ENCODE peak calls at places on chromosome X, in nine cellular contexts. R, G, H, P, M, Q, U, I and N are unnamed samples.

GRCh38 chrX:154738013-154738738 is 12.7 kb downstream of the GAB3 start:
- DNase-seq in R (no peak), G (no peak), H (no peak), P (peak; percentile 68), M (no peak), Q (peak; percentile 62), U (no peak), I (no peak), N (no peak)

GRCh38 chrX:154369453-154370299 is 4.8 kb downstream of the FLNA start:
- DNase-seq in R (peak; percentile 50), G (no peak), H (peak; percentile 83), P (peak; percentile 91), M (peak; percentile 43), Q (peak; percentile 84), U (peak; percentile 70), I (peak; percentile 81), N (no peak)

GRCh38 chrX:141945415-141945814 is 41.7 kb downstream of the MAGEC1 start:
- DNase-seq in R (no peak), G (no peak), H (no peak), P (no peak), M (no peak), Q (no peak), U (no peak), I (no peak), N (no peak)

GRCh38 chrX:81708506-81708905 is 506.6 kb downstream of the SH3BGRL start:
- DNase-seq in R (no peak), G (no peak), H (no peak), P (no peak), M (no peak), Q (no peak), U (no peak), I (no peak), N (no peak)

GRCh38 chrX:153829549-153829798 is 870 bp downstream of the PDZD4 start:
- DNase-seq in R (no peak), G (no peak), H (no peak), P (no peak), M (no peak), Q (no peak), U (no peak), I (no peak), N (no peak)

GRCh38 chrX:7159132-7159861 is 11.3 kb upstream of the PUDP start:
- DNase-seq in R (no peak), G (no peak), H (no peak), P (no peak), M (no peak), Q (no peak), U (no peak), I (no peak), N (no peak)

GRCh38 chrX:13092455-13092941 is 48.1 kb upstream of the FAM9C start:
- DNase-seq in R (peak; percentile 23), G (no peak), H (peak; percentile 72), P (no peak), M (no peak), Q (no peak), U (peak; percentile 85), I (no peak), N (no peak)

GRCh38 chrX:150051096-150051495 is 112.8 kb upstream of the EOLA2 start:
- DNase-seq in R (no peak), G (no peak), H (no peak), P (no peak), M (no peak), Q (no peak), U (no peak), I (no peak), N (no peak)

GRCh38 chrX:48558270-48558669 is 16.0 kb upstream of the RBM3 start:
- DNase-seq in R (no peak), G (no peak), H (no peak), P (peak; percentile 82), M (no peak), Q (no peak), U (no peak), I (peak; percentile 39), N (no peak)

GRCh38 chrX:131752493-131753198 is 208.8 kb downstream of the OR13H1 start:
- DNase-seq in R (no peak), G (no peak), H (no peak), P (no peak), M (no peak), Q (no peak), U (no peak), I (no peak), N (no peak)

GRCh38 chrX:134026732-134027311 is 41.4 kb upstream of the GPC3 start:
- DNase-seq in R (peak; percentile 6), G (no peak), H (no peak), P (no peak), M (peak; percentile 52), Q (no peak), U (peak; percentile 5), I (no peak), N (no peak)

GRCh38 chrX:51893931-51894696 is 691 bp downstream of the MAGED1 start:
- DNase-seq in R (no peak), G (no peak), H (no peak), P (no peak), M (peak; percentile 5), Q (no peak), U (no peak), I (no peak), N (no peak)

GRCh38 chrX:34917146-34917545 is 25.4 kb upstream of the FAM47B start:
- DNase-seq in R (no peak), G (no peak), H (no peak), P (no peak), M (no peak), Q (no peak), U (no peak), I (no peak), N (no peak)

GRCh38 chrX:41333744-41333993 is 293 bp upstream of the DDX3X start:
- DNase-seq in R (peak; percentile 74), G (no peak), H (no peak), P (no peak), M (no peak), Q (no peak), U (peak; percentile 75), I (no peak), N (no peak)

GRCh38 chrX:13250831-13251612 is 68.8 kb downstream of the ATXN3L start:
- DNase-seq in R (no peak), G (no peak), H (no peak), P (peak; percentile 49), M (peak; percentile 9), Q (no peak), U (no peak), I (peak; percentile 95), N (no peak)

GRCh38 chrX:112636288-112636687 is 43.5 kb downstream of the LHFPL1 start:
- DNase-seq in R (no peak), G (no peak), H (no peak), P (no peak), M (no peak), Q (no peak), U (no peak), I (no peak), N (no peak)

GRCh38 chrX:151510203-151510602 is 53.3 kb upstream of the PASD1 start:
- DNase-seq in R (no peak), G (no peak), H (no peak), P (no peak), M (no peak), Q (no peak), U (no peak), I (no peak), N (no peak)

GRCh38 chrX:151505796-151506195 is 57.7 kb upstream of the PASD1 start:
- DNase-seq in R (peak; percentile 4), G (no peak), H (no peak), P (no peak), M (peak; percentile 36), Q (no peak), U (no peak), I (no peak), N (no peak)
- TF ChIP-seq CTCF in R (peak; percentile 33), G (no peak), H (peak; percentile 23), P (peak; percentile 20), M (no peak), Q (peak; percentile 51), U (no peak), I (peak; percentile 40), N (peak; percentile 62)

GRCh38 chrX:16664626-16665025 is 14.7 kb downstream of the S100G start:
- DNase-seq in R (no peak), G (no peak), H (no peak), P (no peak), M (no peak), Q (no peak), U (no peak), I (no peak), N (no peak)
- TF ChIP-seq CTCF in R (no peak), G (no peak), H (no peak), P (no peak), M (no peak), Q (no peak), U (no peak), I (peak; percentile 7), N (no peak)

GRCh38 chrX:110847334-110847733 is 51.7 kb upstream of the CHRDL1 start:
- DNase-seq in R (peak; percentile 12), G (no peak), H (no peak), P (peak; percentile 47), M (peak; percentile 30), Q (no peak), U (no peak), I (no peak), N (peak; percentile 9)

GRCh38 chrX:110853610-110854009 is 58.0 kb upstream of the CHRDL1 start:
- DNase-seq in R (no peak), G (no peak), H (no peak), P (peak; percentile 14), M (peak; percentile 12), Q (no peak), U (no peak), I (no peak), N (no peak)

GRCh38 chrX:110851780-110852179 is 56.2 kb upstream of the CHRDL1 start:
- DNase-seq in R (no peak), G (no peak), H (no peak), P (no peak), M (no peak), Q (no peak), U (no peak), I (no peak), N (no peak)

DNA sequence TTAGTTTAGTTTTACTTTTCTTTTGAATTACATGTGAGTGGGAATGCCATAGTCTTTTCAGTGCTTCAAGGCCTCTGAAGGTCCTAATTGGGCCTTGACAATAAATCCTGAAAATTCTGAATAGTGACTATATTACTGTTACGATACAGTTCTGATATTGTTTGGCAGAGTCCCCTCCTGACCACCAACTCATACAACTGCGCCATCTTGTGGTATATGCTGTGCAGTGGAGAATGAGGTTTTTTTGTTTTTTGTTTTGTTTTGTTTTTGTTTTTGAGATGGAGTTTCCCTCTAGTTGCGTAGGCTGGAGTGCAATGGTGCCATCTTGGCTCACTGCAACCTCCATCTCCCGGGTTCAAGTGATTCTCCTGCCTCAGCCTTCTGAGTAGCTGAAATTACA is 56.6 kb upstream of the CHRDL1 start:
- DNase-seq in R (peak; percentile 3), G (no peak), H (no peak), P (no peak), M (peak; percentile 20), Q (no peak), U (no peak), I (no peak), N (no peak)
- TF ChIP-seq CTCF in R (peak; percentile 10), G (no peak), H (peak; percentile 38), P (peak; percentile 81), M (peak; percentile 53), Q (peak; percentile 51), U (no peak), I (peak; percentile 60), N (peak; percentile 43)

DNA sequence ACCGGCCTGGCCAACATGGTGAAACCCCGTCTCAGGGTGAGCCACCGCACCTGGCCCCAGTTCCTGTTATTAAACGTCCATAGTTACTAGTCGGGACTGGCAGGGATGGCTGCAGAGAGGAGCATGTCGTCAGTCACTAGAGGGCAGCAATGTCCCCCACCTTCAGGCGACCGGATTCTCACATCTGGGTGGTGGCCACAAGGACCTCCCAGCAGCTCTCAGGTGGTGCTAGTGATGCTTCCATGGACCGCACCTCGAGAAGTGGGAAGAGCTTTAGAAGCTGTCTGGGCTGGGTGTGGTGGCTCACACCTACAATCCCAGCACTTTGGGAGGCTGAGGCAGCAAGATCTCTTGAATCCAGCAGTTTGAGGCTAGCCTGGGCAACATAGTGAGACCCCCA is 13.3 kb upstream of the IL3RA start:
- DNase-seq in R (peak; percentile 78), G (no peak), H (peak; percentile 71), P (peak; percentile 36), M (peak; percentile 7), Q (peak; percentile 36), U (peak; percentile 32), I (no peak), N (no peak)
- TF ChIP-seq CTCF in R (peak; percentile 60), G (no peak), H (peak; percentile 44), P (peak; percentile 72), M (no peak), Q (peak; percentile 59), U (peak; percentile 63), I (peak; percentile 58), N (peak; percentile 44)